ENCODE peak calls at places on chromosomes 16 and 17, in four cellular contexts. W is hepatocyte, H is lower lobe of right lung, P is heart left ventricle. N is an unnamed sample.

GRCh38 chr16:28872952-28873351 is 5.3 kb upstream of the ATP2A1 start:
- DNase-seq in P (no peak), W (no peak), H (no peak), N (no peak)

GRCh38 chr17:72353502-72353901 is 232.7 kb downstream of the SOX9 start:
- DNase-seq in W (no peak), H (no peak), P (no peak), N (no peak)

GRCh38 chr17:57892820-57893595 is 43.2 kb upstream of the MRPS23 start:
- DNase-seq in H (peak), P (peak), W (peak), N (peak)

GRCh38 chr17:27296427-27296979 is 2.6 kb downstream of the WSB1 start:
- DNase-seq in P (no peak), H (no peak), W (peak), N (no peak)

GRCh38 chr17:41452276-41452675 is 11.5 kb upstream of the KRT38 start:
- DNase-seq in H (no peak), W (no peak), P (no peak), N (no peak)

GRCh38 chr17:59335685-59336084 is 4.2 kb downstream of the YPEL2 start:
- DNase-seq in W (no peak), P (no peak), H (no peak), N (no peak)

GRCh38 chr16:53282975-53283946 is 151.0 kb upstream of the RBL2 start:
- DNase-seq in P (no peak), H (no peak), W (peak), N (peak)

GRCh38 chr16:89798832-89799370 is 17.5 kb downstream of the FANCA start:
- DNase-seq in P (no peak), H (no peak), W (no peak), N (no peak)

GRCh38 chr16:12459401-12459791 is 344.3 kb downstream of the CPPED1 start:
- DNase-seq in P (peak), W (no peak), H (peak), N (no peak)

GRCh38 chr17:45149037-45149668 is 878 bp downstream of the HEXIM1 start:
- DNase-seq in H (peak), P (peak), W (peak), N (peak)

GRCh38 chr16:14511798-14512131 is 118.3 kb downstream of the PARN start:
- DNase-seq in P (no peak), W (no peak), H (no peak), N (no peak)

GRCh38 chr17:55086635-55087058 is 118.1 kb downstream of the STXBP4 start:
- DNase-seq in W (no peak), H (no peak), P (no peak), N (no peak)

GRCh38 chr16:24273511-24273910 is 17.4 kb downstream of the CACNG3 start:
- DNase-seq in H (no peak), P (no peak), W (no peak), N (no peak)

GRCh38 chr17:80185968-80186367 is 16.1 kb downstream of the CARD14 start:
- DNase-seq in H (no peak), P (no peak), W (no peak), N (no peak)

GRCh38 chr16:84950906-84951305 is 60.4 kb downstream of the ZDHHC7 start:
- DNase-seq in P (no peak), H (no peak), W (no peak), N (peak)

GRCh38 chr16:5393070-5393469 is 295.5 kb upstream of the EEF2KMT start:
- DNase-seq in H (no peak), P (no peak), W (no peak), N (no peak)

GRCh38 chr16:48576927-48577326 is 33.1 kb downstream of the N4BP1 start:
- DNase-seq in P (no peak), H (no peak), W (no peak), N (peak)

GRCh38 chr17:29663155-29663554 is 40.4 kb upstream of the CORO6 start:
- DNase-seq in W (peak), P (no peak), H (no peak), N (peak)

GRCh38 chr17:58279016-58279671 is 1.6 kb downstream of the MPO start:
- DNase-seq in H (peak), P (peak), W (no peak), N (no peak)

GRCh38 chr17:56577810-56578209 is 15.7 kb upstream of the NOG start:
- DNase-seq in H (no peak), W (no peak), P (no peak), N (no peak)

GRCh38 chr17:83152745-83153611 is 73.6 kb downstream of the METRNL start:
- DNase-seq in W (peak), H (peak), P (no peak), N (no peak)

GRCh38 chr17:80785477-80786178 is 206.0 kb upstream of the CHMP6 start:
- DNase-seq in P (no peak), W (no peak), H (peak), N (no peak)

GRCh38 chr17:72539981-72540897 is 419.4 kb downstream of the SOX9 start:
- DNase-seq in W (peak), H (peak), P (peak), N (peak)

GRCh38 chr17:45172541-45173286 is 11.0 kb downstream of the HEXIM2 start:
- DNase-seq in W (peak), P (peak), H (peak), N (peak)

GRCh38 chr17:79651751-79652150 is 40.9 kb upstream of the RBFOX3 start:
- DNase-seq in H (no peak), P (no peak), W (no peak), N (no peak)

GRCh38 chr17:5902671-5903070 is 167.5 kb upstream of the WSCD1 start:
- DNase-seq in P (no peak), W (no peak), H (no peak), N (no peak)

GRCh38 chr16:56753410-56753809 is 23.5 kb downstream of the NUP93 start:
- DNase-seq in H (no peak), W (no peak), P (no peak), N (no peak)

GRCh38 chr17:29772981-29773380 is 150.3 kb upstream of the CORO6 start:
- DNase-seq in P (no peak), H (no peak), W (no peak), N (no peak)

GRCh38 chr16:65832269-65832668 is 534.2 kb upstream of the CDH5 start:
- DNase-seq in W (no peak), H (no peak), P (no peak), N (peak)

GRCh38 chr16:9868606-9869149 is 313.6 kb downstream of the GRIN2A start:
- DNase-seq in W (no peak), P (no peak), H (no peak), N (no peak)

GRCh38 chr17:68433911-68434503 is 23.3 kb downstream of the WIPI1 start:
- DNase-seq in H (no peak), P (no peak), W (no peak), N (no peak)

DNA sequence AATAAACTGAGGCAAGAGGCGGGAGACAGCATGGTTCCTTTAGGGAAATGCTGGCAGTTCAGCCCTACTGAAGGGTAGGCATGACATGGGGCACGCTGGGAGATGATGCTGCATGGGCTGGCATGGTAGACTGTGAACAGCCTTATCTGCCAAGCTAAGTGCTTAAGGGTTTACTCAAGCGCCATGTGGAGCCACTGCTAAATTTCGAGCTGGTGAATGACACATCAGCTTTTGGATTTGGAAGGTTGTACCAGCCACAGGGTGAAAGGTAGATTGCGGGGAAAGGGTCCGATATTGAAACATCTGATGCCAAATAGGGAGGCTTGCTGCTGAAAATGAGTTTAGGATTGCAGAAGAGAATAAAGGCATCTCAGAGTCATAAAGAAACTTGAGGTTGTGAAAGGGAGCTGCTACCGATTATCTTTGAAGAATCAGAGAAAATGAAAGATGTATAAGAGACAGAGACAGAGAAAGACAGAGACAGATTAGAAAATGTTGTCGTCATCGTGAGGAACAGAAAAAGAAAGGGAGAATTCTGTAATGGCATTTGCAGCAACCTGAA is 16.4 kb downstream of the PIK3R5 start:
- DNase-seq in H (no peak), P (no peak), W (no peak), N (no peak)
- H3K4me3 ChIP-seq in H (no peak), P (no peak), W (no peak), N (no peak)

GRCh38 chr16:73060216-73060615 is 12.3 kb upstream of the ZFHX3 start:
- DNase-seq in P (no peak), W (no peak), H (no peak), N (no peak)
- H3K4me3 ChIP-seq in P (peak), W (no peak), H (peak), N (no peak)

GRCh38 chr17:12974319-12974661 is 43.5 kb downstream of the ELAC2 start:
- DNase-seq in H (no peak), P (no peak), W (no peak), N (no peak)
- H3K4me3 ChIP-seq in H (peak), P (peak), W (peak), N (no peak)

GRCh38 chr16:66988197-66988788 is at the start of gene CES4A:
- DNase-seq in H (no peak), P (no peak), W (peak), N (no peak)
- H3K4me3 ChIP-seq in H (no peak), P (no peak), W (no peak), N (no peak)

N was measured in mesendoderm.